ENCODE peak calls at places on chromosomes 12 and 14, in six cellular contexts. P is activated T-cell treated with anti-CD3 and anti-CD28 coated beads, Interleukin-2, amount 50 U/mL, for 72 hours; L is stimulated activated CD8-positive, alpha-beta memory T cell treated with anti-CD3 and anti-CD28 coated beads, Interleukin-4, amount 100 ng/mL, for 24 hours; T is activated CD8-positive, alpha-beta T cell treated with anti-CD3 and anti-CD28 coated beads for 36 hours; E is A549; M is mammary epithelial cell. N is an unnamed sample.

GRCh38 chr12:94059394-94060368 is 88.7 kb upstream of the PLXNC1 start:
- DNase-seq in P (no peak), L (no peak), T (no peak), E (no peak), M (no peak), N (no peak)

GRCh38 chr14:63248211-63248610 is 44.0 kb downstream of the RHOJ start:
- DNase-seq in P (no peak), L (no peak), T (no peak), E (no peak), M (no peak), N (no peak)

GRCh38 chr12:98821232-98821631 is 176.1 kb downstream of the APAF1 start:
- DNase-seq in P (no peak), L (no peak), T (no peak), E (no peak), M (no peak), N (no peak)

GRCh38 chr12:68447807-68448138 is 115.6 kb upstream of the MDM1 start:
- DNase-seq in P (no peak), L (no peak), T (no peak), E (no peak), M (no peak), N (no peak)

GRCh38 chr12:54421175-54421872 is 2.3 kb upstream of the ITGA5 start:
- DNase-seq in P (no peak), L (no peak), T (no peak), E (no peak), M (no peak), N (no peak)

GRCh38 chr14:101358726-101359125 is 202.6 kb upstream of the DIO3 start:
- DNase-seq in P (no peak), L (no peak), T (no peak), E (no peak), M (no peak), N (no peak)

GRCh38 chr12:111406474-111407370 is 999 bp downstream of the SH2B3 start:
- DNase-seq in P (peak; percentile 51), L (peak; percentile 39), T (peak; percentile 82), E (no peak), M (no peak), N (no peak)

GRCh38 chr12:14256139-14256538 is 109.3 kb upstream of the ATF7IP start:
- DNase-seq in P (peak; percentile 58), L (no peak), T (peak; percentile 70), E (no peak), M (no peak), N (no peak)

GRCh38 chr12:2291182-2291832 is 238.5 kb downstream of the CACNA1C start:
- DNase-seq in P (peak; percentile 56), L (no peak), T (peak; percentile 47), E (peak; percentile 60), M (peak; percentile 16), N (no peak)

GRCh38 chr14:61388173-61388975 is 67.0 kb downstream of the PRKCH start:
- DNase-seq in P (peak; percentile 45), L (no peak), T (peak; percentile 76), E (no peak), M (peak; percentile 94), N (peak; percentile 29)

GRCh38 chr12:65300679-65301349 is 22.3 kb downstream of the MSRB3 start:
- DNase-seq in P (no peak), L (no peak), T (no peak), E (peak; percentile 56), M (peak; percentile 16), N (peak; percentile 38)

GRCh38 chr14:53042480-53042879 is 91.6 kb upstream of the FERMT2 start:
- DNase-seq in P (no peak), L (no peak), T (no peak), E (no peak), M (no peak), N (no peak)

GRCh38 chr14:94046696-94047250 is 20.6 kb downstream of the OTUB2 start:
- DNase-seq in P (no peak), L (no peak), T (no peak), E (no peak), M (no peak), N (no peak)

GRCh38 chr12:20272801-20273200 is 95.5 kb upstream of the PDE3A start:
- DNase-seq in P (no peak), L (no peak), T (no peak), E (no peak), M (no peak), N (no peak)

GRCh38 chr14:81363746-81364400 is 36.3 kb downstream of the STON2 start:
- DNase-seq in P (no peak), L (no peak), T (no peak), E (no peak), M (peak; percentile 47), N (no peak)

GRCh38 chr14:36520601-36521525 is 831 bp upstream of the NKX2-1 start:
- DNase-seq in P (no peak), L (no peak), T (no peak), E (peak; percentile 57), M (peak; percentile 30), N (peak; percentile 23)

GRCh38 chr12:16880864-16881285 is 274.9 kb upstream of the LMO3 start:
- DNase-seq in P (no peak), L (no peak), T (no peak), E (peak; percentile 12), M (no peak), N (no peak)

GRCh38 chr14:100158566-100159106 is 809 bp downstream of the DEGS2 start:
- DNase-seq in P (no peak), L (no peak), T (no peak), E (no peak), M (no peak), N (no peak)

GRCh38 chr14:104296388-104297312 is 158.3 kb downstream of the KIF26A start:
- DNase-seq in P (no peak), L (no peak), T (no peak), E (no peak), M (no peak), N (no peak)

GRCh38 chr12:85155791-85156190 is 119.6 kb downstream of the LRRIQ1 start:
- DNase-seq in P (no peak), L (no peak), T (no peak), E (peak; percentile 74), M (no peak), N (peak; percentile 38)

GRCh38 chr14:99393059-99393655 is 87.5 kb downstream of the SETD3 start:
- DNase-seq in P (peak; percentile 40), L (no peak), T (peak; percentile 46), E (peak; percentile 56), M (peak; percentile 20), N (peak; percentile 18)

GRCh38 chr14:63840981-63841380 is 11.8 kb upstream of the SYNE2 start:
- DNase-seq in P (peak; percentile 55), L (peak; percentile 35), T (peak; percentile 77), E (no peak), M (no peak), N (no peak)

GRCh38 chr12:131137836-131138637 is 184.3 kb downstream of the ADGRD1 start:
- DNase-seq in P (no peak), L (no peak), T (no peak), E (peak; percentile 68), M (no peak), N (no peak)

GRCh38 chr14:91872517-91873470 is 5.5 kb upstream of the TC2N start:
- DNase-seq in P (no peak), L (no peak), T (peak; percentile 42), E (peak; percentile 89), M (peak; percentile 13), N (no peak)

GRCh38 chr12:105419606-105420005 is 89.1 kb downstream of the C12orf75 start:
- DNase-seq in P (no peak), L (no peak), T (no peak), E (no peak), M (no peak), N (no peak)

GRCh38 chr12:57268264-57268663 is 17.3 kb upstream of the STAC3 start:
- DNase-seq in P (peak; percentile 38), L (no peak), T (peak; percentile 36), E (peak; percentile 19), M (peak; percentile 40), N (no peak)

GRCh38 chr14:85241022-85241880 is 288.7 kb upstream of the FLRT2 start:
- DNase-seq in P (no peak), L (no peak), T (no peak), E (no peak), M (no peak), N (no peak)

GRCh38 chr12:18747960-18748359 is 10.0 kb downstream of the CAPZA3 start:
- DNase-seq in P (no peak), L (no peak), T (no peak), E (no peak), M (peak; percentile 65), N (no peak)

GRCh38 chr14:62071029-62071428 is 308.8 kb downstream of the SNAPC1 start:
- DNase-seq in P (no peak), L (no peak), T (no peak), E (no peak), M (no peak), N (no peak)

GRCh38 chr14:24443053-24443683 is 592 bp upstream of the SDR39U1 start:
- DNase-seq in P (no peak), L (no peak), T (no peak), E (no peak), M (no peak), N (no peak)

GRCh38 chr14:93764211-93764659 is 24.1 kb downstream of the PRIMA1 start:
- DNase-seq in P (no peak), L (no peak), T (no peak), E (no peak), M (peak; percentile 25), N (no peak)

GRCh38 chr12:41661141-41661540 is 473.0 kb downstream of the PDZRN4 start:
- DNase-seq in P (no peak), L (no peak), T (no peak), E (no peak), M (peak; percentile 24), N (no peak)

GRCh38 chr12:94761559-94761958 is 111.2 kb upstream of the TMCC3 start:
- DNase-seq in P (peak; percentile 8), L (no peak), T (no peak), E (peak; percentile 84), M (peak; percentile 94), N (peak; percentile 45)

GRCh38 chr12:41286426-41286825 is 98.3 kb downstream of the PDZRN4 start:
- DNase-seq in P (no peak), L (no peak), T (no peak), E (peak; percentile 49), M (no peak), N (no peak)

GRCh38 chr12:11497995-11498394 is 102.6 kb upstream of the PRB2 start:
- DNase-seq in P (no peak), L (no peak), T (no peak), E (no peak), M (no peak), N (no peak)

GRCh38 chr12:79262938-79263337 is 398.4 kb downstream of the SYT1 start:
- DNase-seq in P (no peak), L (no peak), T (no peak), E (no peak), M (peak; percentile 12), N (no peak)